ENCODE peak calls at places on chromosomes 5 and 9, in four cellular contexts. One of them, this sample, is unnamed.

GRCh38 chr9:38009990-38010389 is 59.0 kb downstream of the SHB start:
- DNase-seq in A172: no peak
- DNase-seq in Calu3: no peak
- DNase-seq in stimulated activated CD4-positive, alpha-beta T cell treated with anti-CD3 and anti-CD28 coated beads, Interleukin-1b, Interleukin-23, amount 100 ng/mL, for 4 hours: no peak
- DNase-seq in this sample: no peak

GRCh38 chr5:154740957-154741356 is 14.2 kb upstream of the LARP1 start:
- DNase-seq in A172: no peak
- DNase-seq in Calu3: no peak
- DNase-seq in stimulated activated CD4-positive, alpha-beta T cell treated with anti-CD3 and anti-CD28 coated beads, Interleukin-1b, Interleukin-23, amount 100 ng/mL, for 4 hours: no peak
- DNase-seq in this sample: peak

GRCh38 chr5:71880531-71880930 is 161.5 kb downstream of the CARTPT start:
- DNase-seq in A172: no peak
- DNase-seq in Calu3: no peak
- DNase-seq in stimulated activated CD4-positive, alpha-beta T cell treated with anti-CD3 and anti-CD28 coated beads, Interleukin-1b, Interleukin-23, amount 100 ng/mL, for 4 hours: no peak
- DNase-seq in this sample: no peak

GRCh38 chr5:170143091-170143490 is 37.4 kb downstream of the FOXI1 start:
- DNase-seq in A172: no peak
- DNase-seq in Calu3: no peak
- DNase-seq in stimulated activated CD4-positive, alpha-beta T cell treated with anti-CD3 and anti-CD28 coated beads, Interleukin-1b, Interleukin-23, amount 100 ng/mL, for 4 hours: no peak
- DNase-seq in this sample: no peak

GRCh38 chr9:34430843-34431437 is 27.4 kb downstream of the FAM219A start:
- DNase-seq in A172: peak
- DNase-seq in Calu3: peak
- DNase-seq in stimulated activated CD4-positive, alpha-beta T cell treated with anti-CD3 and anti-CD28 coated beads, Interleukin-1b, Interleukin-23, amount 100 ng/mL, for 4 hours: no peak
- DNase-seq in this sample: peak

GRCh38 chr9:12702160-12702758 is 9.1 kb downstream of the TYRP1 start:
- DNase-seq in A172: peak
- DNase-seq in Calu3: peak
- DNase-seq in stimulated activated CD4-positive, alpha-beta T cell treated with anti-CD3 and anti-CD28 coated beads, Interleukin-1b, Interleukin-23, amount 100 ng/mL, for 4 hours: no peak
- DNase-seq in this sample: no peak

GRCh38 chr5:39076757-39077475 is 2.7 kb upstream of the RICTOR start:
- DNase-seq in A172: peak
- DNase-seq in Calu3: no peak
- DNase-seq in stimulated activated CD4-positive, alpha-beta T cell treated with anti-CD3 and anti-CD28 coated beads, Interleukin-1b, Interleukin-23, amount 100 ng/mL, for 4 hours: no peak
- DNase-seq in this sample: no peak

GRCh38 chr5:141100243-141100805 is at the start of gene PCDHB3:
- DNase-seq in A172: peak
- DNase-seq in Calu3: peak
- DNase-seq in stimulated activated CD4-positive, alpha-beta T cell treated with anti-CD3 and anti-CD28 coated beads, Interleukin-1b, Interleukin-23, amount 100 ng/mL, for 4 hours: no peak
- DNase-seq in this sample: peak

GRCh38 chr5:132209131-132209530 is 18.5 kb downstream of the P4HA2 start:
- DNase-seq in A172: peak
- DNase-seq in Calu3: no peak
- DNase-seq in stimulated activated CD4-positive, alpha-beta T cell treated with anti-CD3 and anti-CD28 coated beads, Interleukin-1b, Interleukin-23, amount 100 ng/mL, for 4 hours: no peak
- DNase-seq in this sample: no peak

GRCh38 chr5:126780165-126780827 is 3.4 kb downstream of the LMNB1 start:
- DNase-seq in A172: peak
- DNase-seq in Calu3: peak
- DNase-seq in stimulated activated CD4-positive, alpha-beta T cell treated with anti-CD3 and anti-CD28 coated beads, Interleukin-1b, Interleukin-23, amount 100 ng/mL, for 4 hours: no peak
- DNase-seq in this sample: peak